ENCODE peak calls at places on chromosomes 1 and 21, in nine cellular contexts. D is sigmoid colon, R is A549, W is heart left ventricle, M is IMR-90, Z is testis, L is adrenal gland, F is endothelial cell of umbilical vein, H is body of pancreas. V is an unnamed sample.

GRCh38 chr21:44623575-44623974 is 3.3 kb upstream of the KRTAP10-9 start:
- DNase-seq in L (no peak), Z (no peak), H (no peak), W (no peak), D (no peak), F (no peak), M (no peak), R (no peak), V (no peak)

GRCh38 chr1:152873495-152873894 is 4.6 kb upstream of the SMCP start:
- DNase-seq in Z (no peak), L (no peak), D (no peak), H (no peak), M (peak), F (no peak), W (no peak), R (no peak), V (no peak)

GRCh38 chr21:45376459-45377324 is 28.3 kb upstream of the COL18A1 start:
- DNase-seq in W (no peak), Z (no peak), D (peak), F (no peak), H (no peak), R (no peak), M (no peak), L (no peak), V (no peak)

GRCh38 chr1:203742446-203742845 is 22.5 kb upstream of the LAX1 start:
- DNase-seq in D (no peak), M (peak), Z (no peak), W (no peak), L (no peak), F (peak), R (no peak), H (no peak), V (no peak)

GRCh38 chr21:46066843-46067331 is 31.0 kb upstream of the COL6A2 start:
- DNase-seq in W (no peak), Z (peak), H (no peak), F (no peak), L (no peak), M (peak), D (peak), R (no peak), V (no peak)

GRCh38 chr1:26471498-26472329 is 526 bp upstream of the HMGN2 start:
- DNase-seq in F (peak), W (peak), R (peak), L (peak), M (peak), Z (peak), D (peak), H (peak), V (peak)

GRCh38 chr1:169809370-169810095 is 14.8 kb upstream of the METTL18 start:
- DNase-seq in Z (peak), H (peak), R (peak), L (peak), D (no peak), F (peak), M (peak), W (no peak), V (no peak)

GRCh38 chr1:109659997-109660755 is 4.3 kb downstream of the GSTM4 start:
- DNase-seq in W (no peak), F (no peak), M (peak), H (peak), D (no peak), R (no peak), Z (peak), L (peak), V (no peak)

GRCh38 chr1:213958346-213958745 is 29.4 kb upstream of the PROX1 start:
- DNase-seq in R (no peak), L (no peak), M (no peak), D (no peak), W (no peak), F (no peak), Z (no peak), H (no peak), V (no peak)

GRCh38 chr1:209614151-209614420 is 30.6 kb downstream of the CAMK1G start:
- DNase-seq in L (no peak), W (no peak), F (no peak), R (no peak), M (no peak), H (no peak), Z (no peak), D (no peak), V (no peak)

GRCh38 chr1:41454406-41454805 is 30.1 kb downstream of the EDN2 start:
- DNase-seq in D (no peak), H (peak), M (no peak), Z (peak), W (peak), F (no peak), L (no peak), R (no peak), V (peak)
- H3K27ac ChIP-seq in D (no peak), H (peak), M (no peak), Z (no peak), W (peak), F (no peak), L (no peak), R (no peak), V (no peak)

GRCh38 chr1:1293258-1293617 is 13.0 kb downstream of the SCNN1D start:
- DNase-seq in D (no peak), R (no peak), W (no peak), Z (no peak), L (no peak), M (no peak), H (no peak), F (no peak), V (no peak)

GRCh38 chr1:1291611-1292441 is 11.6 kb downstream of the SCNN1D start:
- DNase-seq in H (peak), Z (peak), F (peak), R (no peak), W (peak), L (peak), M (peak), D (peak), V (peak)

GRCh38 chr1:1293618-1294249 is 13.5 kb downstream of the SCNN1D start:
- DNase-seq in M (no peak), F (no peak), R (no peak), L (no peak), Z (peak), W (no peak), H (no peak), D (no peak), V (peak)

GRCh38 chr1:1292851-1293250 is 12.6 kb downstream of the SCNN1D start:
- DNase-seq in Z (no peak), H (no peak), R (no peak), W (no peak), D (no peak), M (no peak), F (no peak), L (no peak), V (no peak)

DNA sequence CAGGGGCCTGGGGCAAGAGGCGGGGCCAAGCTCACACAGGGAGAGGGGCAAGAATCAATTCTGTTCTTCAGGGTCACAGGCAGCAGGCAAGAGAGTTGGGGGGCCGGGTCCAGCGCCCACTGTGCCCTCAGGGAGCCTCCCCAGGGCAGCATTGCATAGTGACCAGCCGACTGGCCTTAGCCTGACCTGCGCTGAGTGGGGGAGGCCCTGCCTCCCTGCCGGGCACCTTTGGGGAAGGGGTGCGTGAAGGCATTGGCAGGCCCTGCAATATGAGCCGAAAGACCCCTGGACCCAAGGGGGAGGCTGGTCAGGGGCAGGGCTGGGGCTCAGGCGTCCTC is 12.2 kb downstream of the SCNN1D start:
- DNase-seq in R (no peak), D (no peak), F (no peak), W (no peak), L (no peak), Z (no peak), H (no peak), M (no peak), V (no peak)
- TF ChIP-seq POLR2A in R (no peak), D (no peak), F (no peak), W (no peak), L (no peak), Z (no peak), H (no peak), M (no peak), V (no peak)

DNA sequence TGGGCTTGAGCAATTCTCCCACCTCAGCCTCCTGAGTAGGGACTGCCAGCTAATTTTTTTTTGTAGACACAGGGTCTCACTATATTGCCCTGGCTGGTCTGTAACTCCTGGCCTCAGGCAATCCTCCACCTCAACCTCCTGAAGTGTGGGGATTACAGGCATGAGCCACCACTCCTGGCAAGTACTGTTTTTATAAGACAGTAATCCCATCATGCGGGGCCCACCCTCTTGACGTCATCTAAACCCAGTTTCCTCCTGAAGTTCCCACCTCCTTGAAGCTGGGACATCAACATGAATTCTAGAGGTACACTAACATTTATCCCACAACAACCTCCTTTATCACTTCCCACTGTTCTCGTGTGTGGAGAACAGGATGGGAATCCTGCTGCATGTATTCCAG is 104.7 kb downstream of the SPATA46 start:
- DNase-seq in F (no peak), W (no peak), Z (no peak), L (no peak), M (no peak), D (no peak), H (no peak), R (no peak), V (no peak)
- H3K27ac ChIP-seq in F (no peak), W (no peak), Z (no peak), L (no peak), M (no peak), D (no peak), H (no peak), R (no peak), V (no peak)

GRCh38 chr1:201982923-201983805 is 716 bp downstream of the RNPEP start:
- DNase-seq in L (peak), H (peak), Z (peak), W (peak), D (peak), F (peak), R (peak), M (peak), V (peak)
- TF ChIP-seq POLR2A in L (no peak), H (peak), Z (no peak), W (no peak), D (no peak), F (peak), R (peak), M (no peak), V (no peak)

GRCh38 chr1:246699095-246699735 is 25.0 kb upstream of the SCCPDH start:
- DNase-seq in F (peak), R (peak), W (peak), Z (peak), L (peak), M (peak), H (peak), D (peak), V (peak)
- H3K27ac ChIP-seq in F (peak), R (peak), W (peak), Z (no peak), L (no peak), M (peak), H (peak), D (peak), V (no peak)

GRCh38 chr1:2406451-2407041 is 5.8 kb downstream of the PEX10 start:
- DNase-seq in R (no peak), H (no peak), W (no peak), F (no peak), Z (no peak), L (no peak), M (no peak), D (no peak), V (no peak)

GRCh38 chr1:2404142-2404889 is 8.0 kb downstream of the PEX10 start:
- DNase-seq in F (no peak), H (no peak), R (no peak), Z (no peak), L (no peak), M (no peak), W (no peak), D (no peak), V (no peak)

GRCh38 chr1:2407166-2407990 is 5.0 kb downstream of the PEX10 start:
- DNase-seq in H (no peak), M (no peak), F (no peak), W (no peak), R (no peak), D (no peak), L (peak), Z (no peak), V (no peak)

GRCh38 chr1:2404890-2405511 is 7.4 kb downstream of the PEX10 start:
- DNase-seq in H (no peak), L (peak), M (peak), D (no peak), R (no peak), Z (peak), F (no peak), W (no peak), V (no peak)

GRCh38 chr1:2405588-2406295 is 6.6 kb downstream of the PEX10 start:
- DNase-seq in L (no peak), M (peak), W (no peak), F (no peak), D (no peak), Z (no peak), H (no peak), R (no peak), V (no peak)
- TF ChIP-seq POLR2A in L (no peak), M (no peak), W (no peak), F (no peak), D (no peak), Z (no peak), H (no peak), R (no peak), V (no peak)

GRCh38 chr1:230848235-230848634 is 20.1 kb downstream of the C1orf198 start:
- DNase-seq in Z (no peak), L (no peak), R (no peak), D (no peak), W (no peak), H (no peak), F (no peak), M (no peak), V (no peak)

GRCh38 chr1:230850547-230850946 is 17.8 kb downstream of the C1orf198 start:
- DNase-seq in L (no peak), W (no peak), D (no peak), F (no peak), Z (no peak), M (no peak), R (no peak), H (no peak), V (no peak)

GRCh38 chr1:230851291-230851691 is 17.0 kb downstream of the C1orf198 start:
- DNase-seq in L (no peak), Z (no peak), R (no peak), D (no peak), M (peak), W (no peak), F (no peak), H (no peak), V (no peak)

GRCh38 chr1:230852959-230853358 is 15.4 kb downstream of the C1orf198 start:
- DNase-seq in F (no peak), W (no peak), D (no peak), Z (no peak), M (no peak), H (no peak), R (no peak), L (no peak), V (no peak)

GRCh38 chr1:230849451-230850194 is 18.7 kb downstream of the C1orf198 start:
- DNase-seq in W (peak), Z (peak), D (peak), F (peak), M (peak), H (peak), L (peak), R (no peak), V (no peak)
- H3K27ac ChIP-seq in W (peak), Z (peak), D (peak), F (peak), M (peak), H (peak), L (no peak), R (no peak), V (peak)

DNA sequence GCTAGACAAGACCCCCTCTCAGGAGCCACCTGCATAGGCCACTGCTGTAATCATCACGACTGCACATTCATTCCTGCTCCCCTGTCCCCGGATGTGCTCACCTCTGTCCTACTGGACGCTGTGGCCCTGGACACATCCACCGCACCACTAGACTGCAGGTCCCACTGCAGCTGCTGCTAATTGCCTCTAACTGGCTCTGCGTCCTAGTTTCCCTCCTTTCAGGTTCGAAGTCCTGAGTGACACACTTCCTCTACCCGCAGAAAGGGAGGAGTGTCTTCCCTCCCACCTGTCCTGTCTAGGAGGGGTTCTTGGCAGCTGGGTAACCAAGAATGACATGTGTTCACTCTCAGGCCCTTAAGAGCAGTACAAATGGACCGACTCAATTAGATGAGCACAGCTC is 40.5 kb upstream of the ITPKB start:
- DNase-seq in M (no peak), R (no peak), L (no peak), F (no peak), Z (no peak), H (no peak), D (no peak), W (no peak), V (no peak)
- TF ChIP-seq POLR2A in M (no peak), R (no peak), L (no peak), F (no peak), Z (no peak), H (no peak), D (no peak), W (no peak), V (no peak)

GRCh38 chr1:19384113-19384512 is 72.0 kb downstream of the SLC66A1 start:
- DNase-seq in H (no peak), D (peak), M (peak), F (no peak), L (peak), Z (peak), R (no peak), W (peak), V (no peak)
- H3K27ac ChIP-seq in H (no peak), D (peak), M (peak), F (no peak), L (no peak), Z (no peak), R (no peak), W (no peak), V (no peak)